ENCODE peak calls at places on chromosomes 1 and 21, in ten cellular contexts. E, P, B, J, R, M, Q, C, H and S are unnamed samples.

GRCh38 chr1:156356262-156356874 is 12.6 kb upstream of the RHBG start:
- DNase-seq in B (no peak), R (no peak), M (no peak), Q (no peak), P (no peak), E (no peak), H (no peak), J (no peak), C (no peak), S (no peak)

GRCh38 chr1:111402083-111402482 is 25.5 kb downstream of the OVGP1 start:
- DNase-seq in P (no peak), E (no peak), B (no peak), H (no peak), Q (no peak), J (no peak), C (no peak), R (no peak), M (no peak), S (no peak)

GRCh38 chr1:22351757-22352080 is 99.9 kb upstream of the ZBTB40 start:
- DNase-seq in C (no peak), H (no peak), R (no peak), J (no peak), E (no peak), B (no peak), Q (no peak), M (no peak), P (no peak), S (no peak)

GRCh38 chr1:159089184-159089791 is 12.7 kb upstream of the AIM2 start:
- DNase-seq in H (no peak), C (no peak), M (no peak), P (no peak), Q (no peak), B (no peak), J (no peak), E (no peak), R (no peak), S (no peak)

GRCh38 chr21:32253215-32253641 is 25.6 kb downstream of the MIS18A start:
- DNase-seq in H (no peak), P (no peak), J (no peak), E (no peak), M (no peak), B (peak), C (no peak), R (no peak), Q (peak), S (peak)

GRCh38 chr1:209805875-209806760 is at the start of gene IRF6:
- DNase-seq in M (peak), H (peak), Q (peak), C (peak), J (peak), B (peak), P (peak), R (peak), E (peak), S (peak)

GRCh38 chr21:41752231-41752681 is 14.6 kb downstream of the RIPK4 start:
- DNase-seq in R (no peak), Q (peak), H (no peak), P (no peak), J (no peak), C (no peak), M (no peak), B (peak), E (no peak), S (peak)

GRCh38 chr1:160607051-160608032 is 28.0 kb upstream of the CD84 start:
- DNase-seq in P (peak), C (peak), B (peak), E (peak), R (peak), H (no peak), M (peak), Q (peak), J (peak), S (peak)

GRCh38 chr1:18149113-18149641 is 41.6 kb downstream of the IGSF21 start:
- DNase-seq in H (no peak), R (no peak), B (no peak), C (no peak), E (no peak), J (no peak), Q (no peak), P (no peak), M (no peak), S (no peak)

GRCh38 chr1:198169704-198170103 is 12.9 kb downstream of the NEK7 start:
- DNase-seq in J (no peak), C (no peak), E (no peak), H (no peak), R (no peak), Q (no peak), P (no peak), M (no peak), B (no peak), S (no peak)

GRCh38 chr1:66403031-66403731 is 130.8 kb upstream of the SGIP1 start:
- DNase-seq in R (no peak), P (no peak), B (no peak), H (no peak), Q (no peak), C (no peak), M (no peak), E (no peak), J (no peak), S (peak)

GRCh38 chr1:48495166-48495565 is 23.2 kb upstream of the SPATA6 start:
- DNase-seq in E (no peak), B (no peak), P (no peak), Q (peak), R (no peak), H (no peak), J (no peak), C (no peak), M (no peak), S (peak)

GRCh38 chr1:38918568-38918967 is 23.1 kb downstream of the RHBDL2 start:
- DNase-seq in H (no peak), C (no peak), Q (no peak), B (no peak), R (no peak), J (no peak), M (no peak), P (no peak), E (no peak), S (peak)

GRCh38 chr1:114153621-114154145 is at the start of gene SYT6:
- DNase-seq in R (no peak), Q (no peak), H (no peak), E (no peak), P (no peak), J (no peak), C (no peak), B (peak), M (no peak), S (no peak)

GRCh38 chr1:111205724-111206070 is 5.3 kb upstream of the DENND2D start:
- DNase-seq in J (no peak), E (no peak), M (no peak), C (no peak), B (no peak), Q (no peak), P (no peak), H (no peak), R (no peak), S (peak)

GRCh38 chr1:174413632-174414031 is 34.1 kb upstream of the GPR52 start:
- DNase-seq in Q (peak), E (no peak), R (no peak), H (no peak), C (no peak), P (no peak), M (no peak), B (no peak), J (no peak), S (peak)

GRCh38 chr1:177620636-177621190 is 349.1 kb downstream of the SEC16B start:
- DNase-seq in R (no peak), M (peak), H (no peak), Q (peak), C (no peak), B (peak), E (no peak), J (no peak), P (no peak), S (peak)

GRCh38 chr1:226351709-226352108 is 42.7 kb upstream of the LIN9 start:
- DNase-seq in H (no peak), M (no peak), B (no peak), P (no peak), C (no peak), R (no peak), E (no peak), J (no peak), Q (peak), S (no peak)

GRCh38 chr1:88462481-88463261 is 221.4 kb upstream of the PKN2 start:
- DNase-seq in P (no peak), M (no peak), J (no peak), R (peak), B (peak), E (no peak), C (peak), H (peak), Q (peak), S (peak)

GRCh38 chr1:150322310-150322709 is 977 bp downstream of the PRPF3 start:
- DNase-seq in R (no peak), H (no peak), C (no peak), J (no peak), Q (peak), B (no peak), E (no peak), P (no peak), M (no peak), S (peak)

GRCh38 chr1:157955860-157956259 is 37.6 kb upstream of the KIRREL1 start:
- DNase-seq in P (no peak), M (no peak), R (no peak), C (no peak), H (no peak), E (no peak), Q (no peak), J (no peak), B (no peak), S (no peak)

GRCh38 chr1:15741183-15741850 is 982 bp upstream of the TMEM82 start:
- DNase-seq in B (peak), P (peak), E (peak), M (peak), H (peak), Q (peak), J (peak), C (peak), R (peak), S (peak)

GRCh38 chr1:185568155-185569123 is 165.8 kb upstream of the HMCN1 start:
- DNase-seq in C (no peak), E (no peak), H (no peak), P (no peak), J (no peak), M (no peak), R (no peak), B (no peak), Q (peak), S (no peak)

GRCh38 chr1:184649500-184649899 is 105.2 kb downstream of the EDEM3 start:
- DNase-seq in R (no peak), H (no peak), E (no peak), J (no peak), P (no peak), M (no peak), C (no peak), B (no peak), Q (peak), S (peak)

GRCh38 chr1:158969166-158969565 is 37.8 kb downstream of the PYHIN1 start:
- DNase-seq in C (no peak), M (no peak), J (no peak), R (no peak), E (no peak), H (no peak), B (no peak), Q (no peak), P (no peak), S (no peak)